ENCODE peak calls at places on chromosome 12, in six cellular contexts. A is NB4, H is cardiac fibroblast, C is AG09309, F is endothelial cell of umbilical vein, T is MM.1S. Z is an unnamed sample.

GRCh38 chr12:879641-880040 is 69.9 kb downstream of the RAD52 start:
- DNase-seq in A (no peak), H (peak), C (peak), F (no peak), T (no peak), Z (peak)

GRCh38 chr12:53975816-53976152 is 1.0 kb upstream of the HOTAIR start:
- DNase-seq in A (no peak), H (no peak), C (no peak), F (no peak), T (no peak), Z (no peak)

GRCh38 chr12:53722450-53723041 is 4.7 kb downstream of the CALCOCO1 start:
- DNase-seq in A (no peak), H (no peak), C (no peak), F (no peak), T (peak), Z (no peak)

GRCh38 chr12:25197608-25198007 is 2.6 kb downstream of the ETFRF1 start:
- DNase-seq in A (peak), H (no peak), C (no peak), F (no peak), T (no peak), Z (no peak)

GRCh38 chr12:53221203-53222076 is 10.6 kb downstream of the RARG start:
- DNase-seq in A (peak), H (peak), C (no peak), F (peak), T (peak), Z (peak)

GRCh38 chr12:46110928-46111699 is 120.7 kb upstream of the SCAF11 start:
- DNase-seq in A (no peak), H (no peak), C (no peak), F (no peak), T (peak), Z (no peak)

GRCh38 chr12:82359115-82359478 is 768 bp downstream of the METTL25 start:
- DNase-seq in A (peak), H (peak), C (no peak), F (no peak), T (peak), Z (peak)

GRCh38 chr12:40734283-40734682 is 42.0 kb downstream of the CNTN1 start:
- DNase-seq in A (no peak), H (no peak), C (no peak), F (no peak), T (no peak), Z (no peak)

GRCh38 chr12:12612403-12612802 is 727 bp downstream of the CREBL2 start:
- DNase-seq in A (peak), H (peak), C (no peak), F (peak), T (peak), Z (peak)

GRCh38 chr12:103326190-103326589 is 169.6 kb downstream of the C12orf42 start:
- DNase-seq in A (peak), H (no peak), C (no peak), F (no peak), T (peak), Z (no peak)
- TF ChIP-seq CTCF in A (peak), H (no peak), C (no peak), F (no peak), T (peak), Z (peak)

GRCh38 chr12:50686406-50686805 is 77.5 kb upstream of the ATF1 start:
- DNase-seq in A (no peak), H (no peak), C (no peak), F (no peak), T (no peak), Z (no peak)
- H3K4me3 ChIP-seq in A (no peak), H (no peak), C (no peak), F (no peak), T (no peak), Z (no peak)

GRCh38 chr12:55827806-55828205 is 1.6 kb downstream of the DNAJC14 start:
- DNase-seq in A (no peak), H (no peak), C (no peak), F (no peak), T (no peak), Z (no peak)

GRCh38 chr12:55830601-55831406 is 1.4 kb upstream of the DNAJC14 start:
- DNase-seq in A (peak), H (peak), C (no peak), F (peak), T (no peak), Z (peak)

GRCh38 chr12:55828357-55828756 is 1.0 kb downstream of the DNAJC14 start:
- DNase-seq in A (no peak), H (no peak), C (no peak), F (no peak), T (no peak), Z (no peak)

GRCh38 chr12:55831407-55831880 is 2.1 kb upstream of the DNAJC14 start:
- DNase-seq in A (peak), H (no peak), C (no peak), F (no peak), T (no peak), Z (no peak)

GRCh38 chr12:55829967-55830600 is 697 bp upstream of the DNAJC14 start:
- DNase-seq in A (no peak), H (no peak), C (no peak), F (peak), T (no peak), Z (no peak)
- TF ChIP-seq CTCF in A (no peak), H (no peak), C (no peak), F (no peak), T (no peak), Z (no peak)

GRCh38 chr12:122523846-122524718 is 2.7 kb downstream of the RSRC2 start:
- DNase-seq in A (no peak), H (no peak), C (no peak), F (no peak), T (no peak), Z (peak)
- H3K4me3 ChIP-seq in A (peak), H (peak), C (peak), F (peak), T (peak), Z (peak)

Z was measured in AG10803.